ENCODE peak calls at places on chromosome 7, in nine cellular contexts. K is stimulated activated CD4-positive, alpha-beta T cell treated with anti-CD3 and anti-CD28 coated beads, Interleukin-12 subunit alpha, Interleukin-12 subunit beta, amount 100 ng/mL, for 4 hours; B is activated effector memory CD4-positive, alpha-beta T cell treated with Interleukin-2 at 50 U/mL for 16 hours; W is HFFc6; Q is brain microvascular endothelial cell; Z is GM10248; L is tibial nerve; P is hypothalamus; D is AG08396. H is an unnamed sample.

GRCh38 chr7:148921806-148922205 is 37.7 kb upstream of the EZH2 start:
- DNase-seq in W (no peak), L (peak), D (no peak), Q (no peak), Z (no peak), B (no peak), K (no peak), P (no peak), H (peak)

GRCh38 chr7:70006411-70006920 is 408.2 kb downstream of the AUTS2 start:
- DNase-seq in Q (no peak), W (no peak), P (no peak), K (no peak), L (no peak), D (no peak), Z (no peak), B (no peak), H (no peak)

GRCh38 chr7:90402785-90403173 is 482 bp upstream of the CLDN12 start:
- DNase-seq in W (no peak), K (no peak), Z (no peak), D (no peak), L (no peak), Q (no peak), P (no peak), B (no peak), H (no peak)

GRCh38 chr7:25259487-25260243 is 31.4 kb upstream of the NPVF start:
- DNase-seq in W (peak), P (peak), B (peak), D (peak), Z (peak), L (peak), Q (peak), K (peak), H (peak)

GRCh38 chr7:123727071-123727837 is 21.5 kb downstream of the WASL start:
- DNase-seq in Q (peak), W (peak), D (peak), L (no peak), P (no peak), B (no peak), K (no peak), Z (no peak), H (no peak)

GRCh38 chr7:36161996-36162395 is 8.9 kb downstream of the EEPD1 start:
- DNase-seq in P (no peak), W (no peak), K (no peak), Q (no peak), Z (no peak), D (no peak), B (no peak), L (no peak), H (no peak)

GRCh38 chr7:151060113-151060415 is 675 bp downstream of the SLC4A2 start:
- DNase-seq in Z (no peak), B (no peak), D (no peak), L (no peak), Q (no peak), W (no peak), K (no peak), P (no peak), H (no peak)

GRCh38 chr7:30584970-30585369 is 9.7 kb upstream of the GARS1 start:
- DNase-seq in Z (no peak), B (no peak), D (no peak), P (no peak), L (no peak), Q (no peak), K (no peak), W (no peak), H (no peak)

GRCh38 chr7:133602291-133602690 is 349.4 kb downstream of the EXOC4 start:
- DNase-seq in L (no peak), K (no peak), P (no peak), Z (no peak), Q (peak), B (no peak), D (peak), W (peak), H (no peak)

GRCh38 chr7:20928022-20928421 is 141.3 kb upstream of the SP8 start:
- DNase-seq in B (no peak), Q (no peak), Z (no peak), K (no peak), P (no peak), W (no peak), D (no peak), L (no peak), H (no peak)

GRCh38 chr7:158828343-158829020 is 827 bp downstream of the ESYT2 start:
- DNase-seq in W (no peak), K (no peak), D (peak), L (no peak), B (no peak), P (peak), Z (peak), Q (no peak), H (peak)

GRCh38 chr7:128165927-128166420 is 75.1 kb upstream of the LEP start:
- DNase-seq in Q (no peak), W (no peak), Z (no peak), D (no peak), B (no peak), K (no peak), P (no peak), L (no peak), H (no peak)

GRCh38 chr7:129163875-129164544 is 19.5 kb downstream of the TSPAN33 start:
- DNase-seq in Z (no peak), L (peak), B (no peak), Q (peak), W (peak), P (no peak), K (no peak), D (peak), H (no peak)

GRCh38 chr7:27184342-27185012 is 555 bp downstream of the HOXA11 start:
- DNase-seq in Z (no peak), K (no peak), B (no peak), D (peak), W (no peak), Q (no peak), L (no peak), P (no peak), H (peak)

GRCh38 chr7:148303295-148304013 is 287.1 kb upstream of the C7orf33 start:
- DNase-seq in L (peak), B (no peak), W (peak), D (no peak), K (no peak), P (no peak), Z (no peak), Q (peak), H (no peak)

GRCh38 chr7:107506683-107507339 is 37.0 kb downstream of the GPR22 start:
- DNase-seq in Q (no peak), Z (no peak), W (no peak), L (peak), D (peak), K (no peak), P (no peak), B (no peak), H (peak)

GRCh38 chr7:155358948-155359712 is 61.5 kb downstream of the INSIG1 start:
- DNase-seq in L (no peak), P (no peak), Q (no peak), Z (no peak), B (no peak), D (no peak), W (no peak), K (no peak), H (no peak)

GRCh38 chr7:158140538-158141220 is 446.9 kb downstream of the PTPRN2 start:
- DNase-seq in L (no peak), K (no peak), B (no peak), P (no peak), Z (no peak), W (no peak), Q (no peak), D (no peak), H (no peak)

GRCh38 chr7:146366938-146367337 is 250.3 kb downstream of the CNTNAP2 start:
- DNase-seq in K (no peak), Q (peak), W (no peak), D (no peak), P (no peak), Z (no peak), L (no peak), B (no peak), H (no peak)

GRCh38 chr7:1704326-1705241 is 34.5 kb downstream of the ELFN1 start:
- DNase-seq in P (no peak), K (no peak), W (no peak), Z (no peak), D (no peak), L (no peak), Q (no peak), B (no peak), H (no peak)